ENCODE peak calls at places on chromosome 15, in five cellular contexts. One of them, this sample, is unnamed. For H3K4me1, the result is how much of the 10 kb centered on the place peaks cover.

GRCh38 chr15:80545078-80545477 is 140.9 kb downstream of the ARNT2 start:
- DNase-seq in MM.1S: no peak
- DNase-seq in left lung: no peak
- DNase-seq in SJSA1: no peak
- DNase-seq in neuronal stem cell: no peak
- DNase-seq in this sample: no peak

GRCh38 chr15:33032053-33032452 is 162.5 kb downstream of the FMN1 start:
- DNase-seq in left lung: no peak
- DNase-seq in SJSA1: no peak
- DNase-seq in MM.1S: no peak
- DNase-seq in neuronal stem cell: no peak
- DNase-seq in this sample: no peak

GRCh38 chr15:55108448-55108847 is 88.3 kb downstream of the RSL24D1 start:
- DNase-seq in neuronal stem cell: no peak
- DNase-seq in MM.1S: no peak
- DNase-seq in SJSA1: no peak
- DNase-seq in left lung: no peak
- DNase-seq in this sample: no peak

GRCh38 chr15:70376031-70376928 is 278.6 kb upstream of the TLE3 start:
- DNase-seq in MM.1S: no peak
- DNase-seq in left lung: no peak
- DNase-seq in SJSA1: peak
- DNase-seq in neuronal stem cell: no peak
- DNase-seq in this sample: no peak

GRCh38 chr15:41882689-41883483 is 11.0 kb downstream of the SPTBN5 start:
- DNase-seq in MM.1S: no peak
- DNase-seq in SJSA1: no peak
- DNase-seq in neuronal stem cell: no peak
- DNase-seq in left lung: peak
- DNase-seq in this sample: no peak

GRCh38 chr15:64807751-64808222 is 17.7 kb downstream of the PIF1 start:
- DNase-seq in left lung: no peak
- DNase-seq in MM.1S: no peak
- DNase-seq in neuronal stem cell: no peak
- DNase-seq in SJSA1: no peak
- DNase-seq in this sample: no peak

GRCh38 chr15:43215961-43216360 is 4.9 kb downstream of the EPB42 start:
- DNase-seq in MM.1S: no peak
- DNase-seq in neuronal stem cell: no peak
- DNase-seq in SJSA1: no peak
- DNase-seq in left lung: no peak
- DNase-seq in this sample: peak

GRCh38 chr15:77808581-77809198 is 176.0 kb upstream of the LINGO1 start:
- DNase-seq in left lung: no peak
- DNase-seq in neuronal stem cell: no peak
- DNase-seq in SJSA1: no peak
- DNase-seq in MM.1S: no peak
- DNase-seq in this sample: no peak

GRCh38 chr15:72947709-72948108 is 104.6 kb upstream of the NEO1 start:
- DNase-seq in MM.1S: no peak
- DNase-seq in neuronal stem cell: no peak
- DNase-seq in SJSA1: no peak
- DNase-seq in left lung: no peak
- DNase-seq in this sample: no peak

GRCh38 chr15:87736921-87737389 is 519.6 kb downstream of the NTRK3 start:
- DNase-seq in neuronal stem cell: no peak
- DNase-seq in SJSA1: no peak
- DNase-seq in left lung: no peak
- DNase-seq in MM.1S: peak
- DNase-seq in this sample: no peak

GRCh38 chr15:90217671-90218394 is 15.9 kb downstream of the CIB1 start:
- DNase-seq in left lung: no peak
- DNase-seq in neuronal stem cell: no peak
- DNase-seq in SJSA1: no peak
- DNase-seq in MM.1S: no peak
- DNase-seq in this sample: no peak
- H3K4me1 ChIP-seq in left lung: under half
- H3K4me1 ChIP-seq in neuronal stem cell: under half
- H3K4me1 ChIP-seq in SJSA1: under half
- H3K4me1 ChIP-seq in MM.1S: under half
- H3K4me1 ChIP-seq in this sample: half or more

GRCh38 chr15:74873036-74873755 is at the start of gene SCAMP2:
- DNase-seq in MM.1S: peak
- DNase-seq in neuronal stem cell: peak
- DNase-seq in left lung: peak
- DNase-seq in SJSA1: peak
- DNase-seq in this sample: peak
- H3K4me1 ChIP-seq in MM.1S: under half
- H3K4me1 ChIP-seq in neuronal stem cell: under half
- H3K4me1 ChIP-seq in left lung: under half
- H3K4me1 ChIP-seq in SJSA1: under half
- H3K4me1 ChIP-seq in this sample: under half

GRCh38 chr15:85394552-85395333 is 14.3 kb downstream of the AKAP13 start:
- DNase-seq in left lung: no peak
- DNase-seq in SJSA1: no peak
- DNase-seq in MM.1S: peak
- DNase-seq in neuronal stem cell: no peak
- DNase-seq in this sample: no peak

GRCh38 chr15:85389774-85390173 is 9.4 kb downstream of the AKAP13 start:
- DNase-seq in left lung: no peak
- DNase-seq in SJSA1: no peak
- DNase-seq in neuronal stem cell: no peak
- DNase-seq in MM.1S: no peak
- DNase-seq in this sample: no peak

GRCh38 chr15:85396554-85396953 is 16.2 kb downstream of the AKAP13 start:
- DNase-seq in neuronal stem cell: no peak
- DNase-seq in left lung: no peak
- DNase-seq in SJSA1: no peak
- DNase-seq in MM.1S: no peak
- DNase-seq in this sample: no peak

GRCh38 chr15:85397151-85397550 is 16.7 kb downstream of the AKAP13 start:
- DNase-seq in left lung: no peak
- DNase-seq in SJSA1: no peak
- DNase-seq in MM.1S: no peak
- DNase-seq in neuronal stem cell: no peak
- DNase-seq in this sample: no peak

DNA sequence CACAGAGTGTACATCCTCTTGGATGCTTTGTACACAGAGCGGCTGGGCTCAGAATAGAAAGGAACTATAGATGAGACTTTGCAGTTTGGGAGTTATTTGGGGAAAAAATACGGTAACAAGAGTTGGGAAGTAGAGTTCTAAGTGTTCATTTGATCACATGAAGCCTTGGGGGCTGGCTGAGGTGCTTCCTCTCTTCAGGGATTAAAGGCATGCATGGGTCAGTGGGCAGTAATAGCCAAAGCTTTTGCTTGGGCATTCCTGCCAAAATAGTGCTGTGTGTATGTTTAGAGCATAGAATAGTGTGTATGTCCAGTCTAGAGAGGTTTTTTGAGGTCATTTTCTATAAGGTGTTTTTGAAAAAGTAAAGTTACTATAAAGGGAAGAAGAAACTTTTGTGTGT is 12.8 kb downstream of the AKAP13 start:
- DNase-seq in neuronal stem cell: no peak
- DNase-seq in MM.1S: no peak
- DNase-seq in left lung: no peak
- DNase-seq in SJSA1: no peak
- DNase-seq in this sample: no peak
- H3K4me1 ChIP-seq in neuronal stem cell: under half
- H3K4me1 ChIP-seq in MM.1S: under half
- H3K4me1 ChIP-seq in left lung: under half
- H3K4me1 ChIP-seq in SJSA1: under half
- H3K4me1 ChIP-seq in this sample: under half

GRCh38 chr15:60780147-60780546 is 301.2 kb upstream of the ICE2 start:
- DNase-seq in neuronal stem cell: no peak
- DNase-seq in MM.1S: no peak
- DNase-seq in left lung: no peak
- DNase-seq in SJSA1: no peak
- DNase-seq in this sample: no peak
- H3K4me1 ChIP-seq in neuronal stem cell: under half
- H3K4me1 ChIP-seq in MM.1S: under half
- H3K4me1 ChIP-seq in left lung: under half
- H3K4me1 ChIP-seq in SJSA1: under half
- H3K4me1 ChIP-seq in this sample: under half

DNA sequence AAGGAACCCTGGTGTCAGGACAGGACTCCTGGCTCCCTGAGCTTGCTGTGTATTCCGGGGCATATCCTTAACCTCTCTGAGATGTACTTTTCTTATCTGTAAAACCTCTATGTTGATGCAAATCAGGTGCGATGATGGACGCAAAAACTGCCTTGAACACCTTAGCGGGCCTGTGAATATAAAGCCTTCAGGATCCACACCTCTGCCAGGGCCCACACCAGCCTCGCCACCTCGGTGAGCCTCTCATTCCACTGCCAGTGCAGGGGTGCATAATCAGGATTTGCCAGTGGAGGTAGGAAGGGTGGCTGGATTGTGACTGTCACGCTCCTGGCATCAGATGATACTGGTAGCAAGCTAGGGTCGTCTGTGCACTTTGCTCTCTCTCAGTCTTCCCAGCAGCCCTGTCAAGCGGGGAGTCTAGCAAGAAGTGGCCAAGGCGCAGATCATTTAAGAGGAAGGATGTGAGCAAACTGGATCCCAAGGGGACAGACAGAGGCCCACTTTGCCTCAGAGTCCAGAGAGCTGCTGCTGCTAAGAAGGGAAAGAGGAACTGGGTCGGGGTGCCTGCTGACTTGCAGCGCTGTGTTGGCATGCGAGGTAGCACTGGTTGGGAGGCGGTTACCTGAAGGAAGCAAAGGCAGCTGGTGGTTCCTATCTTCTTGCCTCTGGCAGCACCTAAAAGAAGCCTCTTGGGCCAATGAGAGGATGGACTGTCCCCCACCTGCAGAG is 27.9 kb downstream of the SMAD3 start:
- DNase-seq in MM.1S: no peak
- DNase-seq in SJSA1: no peak
- DNase-seq in neuronal stem cell: no peak
- DNase-seq in left lung: peak
- DNase-seq in this sample: no peak
- H3K4me1 ChIP-seq in MM.1S: under half
- H3K4me1 ChIP-seq in SJSA1: half or more
- H3K4me1 ChIP-seq in neuronal stem cell: under half
- H3K4me1 ChIP-seq in left lung: under half
- H3K4me1 ChIP-seq in this sample: half or more

This sample was measured in Panc1.